ENCODE peak calls at places on chromosomes 11 and 22, in five cellular contexts. One of them, this sample, is unnamed.

GRCh38 chr11:67085617-67086016 is 29.0 kb downstream of the RHOD start:
- DNase-seq in ovary: no peak
- DNase-seq in body of pancreas: no peak
- DNase-seq in tibial nerve: no peak
- DNase-seq in HepG2: no peak
- DNase-seq in this sample: no peak

GRCh38 chr11:27934830-27935145 is 173.2 kb downstream of the KIF18A start:
- DNase-seq in ovary: no peak
- DNase-seq in body of pancreas: no peak
- DNase-seq in tibial nerve: no peak
- DNase-seq in HepG2: no peak
- DNase-seq in this sample: no peak

GRCh38 chr11:72678524-72678923 is 4.3 kb upstream of the PDE2A start:
- DNase-seq in ovary: no peak
- DNase-seq in body of pancreas: no peak
- DNase-seq in tibial nerve: no peak
- DNase-seq in HepG2: no peak
- DNase-seq in this sample: no peak

GRCh38 chr11:33344611-33345010 is 87.4 kb downstream of the HIPK3 start:
- DNase-seq in ovary: no peak
- DNase-seq in body of pancreas: no peak
- DNase-seq in tibial nerve: no peak
- DNase-seq in HepG2: peak
- DNase-seq in this sample: no peak

GRCh38 chr11:111635706-111636045 is 33.4 kb downstream of the SIK2 start:
- DNase-seq in ovary: peak
- DNase-seq in body of pancreas: peak
- DNase-seq in tibial nerve: no peak
- DNase-seq in HepG2: no peak
- DNase-seq in this sample: peak

GRCh38 chr11:128757235-128757711 is 63.4 kb downstream of the FLI1 start:
- DNase-seq in ovary: no peak
- DNase-seq in body of pancreas: no peak
- DNase-seq in tibial nerve: no peak
- DNase-seq in HepG2: no peak
- DNase-seq in this sample: peak

GRCh38 chr11:15711311-15711710 is 596.6 kb downstream of the INSC start:
- DNase-seq in ovary: no peak
- DNase-seq in body of pancreas: no peak
- DNase-seq in tibial nerve: no peak
- DNase-seq in HepG2: no peak
- DNase-seq in this sample: no peak

GRCh38 chr11:103528046-103528445 is 418.8 kb downstream of the DYNC2H1 start:
- DNase-seq in ovary: no peak
- DNase-seq in body of pancreas: no peak
- DNase-seq in tibial nerve: no peak
- DNase-seq in HepG2: no peak
- DNase-seq in this sample: no peak

GRCh38 chr22:37419916-37420655 is 7.2 kb downstream of the ELFN2 start:
- DNase-seq in ovary: no peak
- DNase-seq in body of pancreas: no peak
- DNase-seq in tibial nerve: no peak
- DNase-seq in HepG2: no peak
- DNase-seq in this sample: no peak

GRCh38 chr11:122198291-122198983 is 82.4 kb upstream of the BLID start:
- DNase-seq in ovary: no peak
- DNase-seq in body of pancreas: no peak
- DNase-seq in tibial nerve: no peak
- DNase-seq in HepG2: no peak
- DNase-seq in this sample: no peak

GRCh38 chr22:27509132-27509920 is 292.2 kb downstream of the MN1 start:
- DNase-seq in ovary: no peak
- DNase-seq in body of pancreas: no peak
- DNase-seq in tibial nerve: no peak
- DNase-seq in HepG2: no peak
- DNase-seq in this sample: no peak

GRCh38 chr11:12587333-12587997 is 86.8 kb upstream of the TEAD1 start:
- DNase-seq in ovary: no peak
- DNase-seq in body of pancreas: no peak
- DNase-seq in tibial nerve: no peak
- DNase-seq in HepG2: no peak
- DNase-seq in this sample: no peak

GRCh38 chr11:61122761-61123160 is 20.5 kb downstream of the CD5 start:
- DNase-seq in ovary: no peak
- DNase-seq in body of pancreas: no peak
- DNase-seq in tibial nerve: no peak
- DNase-seq in HepG2: no peak
- DNase-seq in this sample: no peak

GRCh38 chr11:40130427-40130826 is 1329.0 kb downstream of the LRRC4C start:
- DNase-seq in ovary: no peak
- DNase-seq in body of pancreas: no peak
- DNase-seq in tibial nerve: no peak
- DNase-seq in HepG2: no peak
- DNase-seq in this sample: no peak

GRCh38 chr22:18031670-18032454 is 7.5 kb upstream of the MICAL3 start:
- DNase-seq in ovary: no peak
- DNase-seq in body of pancreas: peak
- DNase-seq in tibial nerve: no peak
- DNase-seq in HepG2: no peak
- DNase-seq in this sample: no peak

GRCh38 chr11:47591764-47592163 is 2.4 kb downstream of the C1QTNF4 start:
- DNase-seq in ovary: no peak
- DNase-seq in body of pancreas: no peak
- DNase-seq in tibial nerve: no peak
- DNase-seq in HepG2: no peak
- DNase-seq in this sample: no peak

GRCh38 chr11:69598147-69598546 is 42.8 kb upstream of the CCND1 start:
- DNase-seq in ovary: no peak
- DNase-seq in body of pancreas: no peak
- DNase-seq in tibial nerve: no peak
- DNase-seq in HepG2: no peak
- DNase-seq in this sample: peak

GRCh38 chr11:119751281-119752060 is 22.5 kb upstream of the NECTIN1 start:
- DNase-seq in ovary: no peak
- DNase-seq in body of pancreas: no peak
- DNase-seq in tibial nerve: no peak
- DNase-seq in HepG2: no peak
- DNase-seq in this sample: no peak

GRCh38 chr11:25206762-25207161 is 709.9 kb downstream of the LUZP2 start:
- DNase-seq in ovary: no peak
- DNase-seq in body of pancreas: no peak
- DNase-seq in tibial nerve: no peak
- DNase-seq in HepG2: no peak
- DNase-seq in this sample: no peak

GRCh38 chr11:3022300-3022967 is 30.3 kb upstream of the NAP1L4 start:
- DNase-seq in ovary: no peak
- DNase-seq in body of pancreas: no peak
- DNase-seq in tibial nerve: no peak
- DNase-seq in HepG2: no peak
- DNase-seq in this sample: no peak

GRCh38 chr11:57624864-57625263 is 24.8 kb downstream of the YPEL4 start:
- DNase-seq in ovary: no peak
- DNase-seq in body of pancreas: no peak
- DNase-seq in tibial nerve: no peak
- DNase-seq in HepG2: no peak
- DNase-seq in this sample: no peak

GRCh38 chr11:110141812-110142211 is 48.6 kb downstream of the ZC3H12C start:
- DNase-seq in ovary: no peak
- DNase-seq in body of pancreas: no peak
- DNase-seq in tibial nerve: no peak
- DNase-seq in HepG2: no peak
- DNase-seq in this sample: no peak

GRCh38 chr11:46120711-46121327 is 435 bp downstream of the PHF21A start:
- DNase-seq in ovary: peak
- DNase-seq in body of pancreas: peak
- DNase-seq in tibial nerve: no peak
- DNase-seq in HepG2: peak
- DNase-seq in this sample: no peak

GRCh38 chr11:70159612-70160570 is 43.2 kb upstream of the FADD start:
- DNase-seq in ovary: no peak
- DNase-seq in body of pancreas: no peak
- DNase-seq in tibial nerve: no peak
- DNase-seq in HepG2: no peak
- DNase-seq in this sample: no peak

DNA sequence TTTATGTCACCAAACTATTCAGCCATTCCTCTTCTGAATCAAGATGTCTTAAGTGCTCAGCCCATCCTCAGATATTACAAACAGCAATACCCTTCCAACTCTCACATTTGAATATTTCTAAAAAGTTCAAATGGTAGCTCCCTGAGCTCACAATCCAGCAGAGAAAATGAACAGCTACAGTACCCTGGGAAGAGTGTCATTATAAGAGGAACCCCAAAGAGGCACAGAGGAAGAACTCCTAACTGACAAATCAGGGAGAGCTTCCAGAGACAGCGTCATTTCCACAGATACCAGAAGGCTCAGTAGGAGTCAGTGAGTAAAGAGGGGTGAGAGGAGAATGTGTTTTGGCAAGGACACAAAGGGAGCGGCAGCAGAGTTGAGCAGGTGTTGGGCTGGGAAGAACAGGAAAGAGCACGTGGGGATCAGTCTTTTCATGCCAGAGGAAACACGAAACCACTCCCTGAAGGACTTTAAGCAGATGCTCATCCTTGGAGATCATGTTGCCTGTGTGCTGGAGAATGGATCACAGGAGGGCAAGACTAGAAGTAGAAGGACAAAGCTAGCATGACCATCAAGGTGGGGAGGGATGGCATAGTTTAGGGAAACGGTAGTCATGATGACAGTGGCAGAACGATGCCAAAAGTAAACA is 4.3 kb downstream of the CLTCL1 start:
- DNase-seq in ovary: no peak
- DNase-seq in body of pancreas: no peak
- DNase-seq in tibial nerve: no peak
- DNase-seq in HepG2: no peak
- DNase-seq in this sample: no peak
- TF ChIP-seq POLR2A in ovary: no peak
- TF ChIP-seq POLR2A in body of pancreas: no peak
- TF ChIP-seq POLR2A in tibial nerve: no peak
- TF ChIP-seq POLR2A in HepG2: no peak
- TF ChIP-seq POLR2A in this sample: no peak

DNA sequence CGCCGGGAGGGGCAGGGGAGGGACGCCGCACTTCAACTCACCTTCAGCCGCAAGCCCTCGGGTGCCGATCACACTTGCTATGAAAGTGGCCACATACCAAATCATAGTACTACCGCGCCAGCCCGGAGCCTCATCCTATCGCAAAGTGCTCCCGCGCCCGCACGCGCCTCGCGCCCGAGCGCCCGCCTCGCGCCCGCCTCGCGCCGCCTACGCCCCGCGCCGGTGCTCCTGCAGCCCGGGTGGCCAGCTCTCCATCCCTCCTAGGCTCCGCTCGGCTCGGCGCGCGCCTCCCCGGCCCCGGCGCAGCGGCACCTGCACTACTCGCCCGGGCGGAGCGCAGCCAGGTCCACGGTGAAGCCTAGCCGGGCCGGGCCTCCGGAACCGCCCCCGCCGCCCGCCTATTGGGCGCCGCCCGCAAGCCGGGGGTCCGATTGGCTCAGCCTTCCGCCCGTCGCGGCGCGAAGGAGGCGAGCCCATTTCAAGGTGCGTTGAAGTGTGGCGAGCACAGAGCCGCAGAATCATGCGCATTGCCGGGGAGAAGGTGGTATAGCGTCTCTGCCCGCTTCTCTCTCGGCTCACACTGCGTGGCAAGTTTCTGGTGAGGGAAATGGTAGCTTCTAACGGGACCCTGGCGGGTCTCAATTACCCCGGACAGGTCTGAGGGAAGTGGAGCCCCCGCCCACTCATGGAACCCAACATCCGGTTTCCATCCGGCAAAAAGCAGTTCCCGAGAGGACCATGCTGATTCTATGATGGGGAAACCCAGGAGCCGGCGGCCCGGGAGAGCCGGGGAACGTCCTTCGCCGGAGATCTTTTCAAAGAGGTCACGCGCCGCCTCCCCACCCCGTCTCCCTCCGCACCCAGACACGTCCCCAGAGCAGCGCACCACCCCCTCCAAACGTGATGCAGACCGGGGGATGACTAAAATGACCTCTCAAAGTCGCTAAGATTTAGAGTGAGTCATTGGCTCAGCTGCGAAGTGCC is at the start of gene IGSF9B:
- DNase-seq in ovary: peak
- DNase-seq in body of pancreas: peak
- DNase-seq in tibial nerve: peak
- DNase-seq in HepG2: no peak
- DNase-seq in this sample: peak
- TF ChIP-seq POLR2A in ovary: no peak
- TF ChIP-seq POLR2A in body of pancreas: peak
- TF ChIP-seq POLR2A in tibial nerve: peak
- TF ChIP-seq POLR2A in HepG2: no peak
- TF ChIP-seq POLR2A in this sample: no peak

GRCh38 chr11:65473275-65473860 is 25.5 kb upstream of the MALAT1 start:
- DNase-seq in ovary: no peak
- DNase-seq in body of pancreas: no peak
- DNase-seq in tibial nerve: no peak
- DNase-seq in HepG2: no peak
- DNase-seq in this sample: no peak

GRCh38 chr11:65471410-65471762 is 27.5 kb upstream of the MALAT1 start:
- DNase-seq in ovary: peak
- DNase-seq in body of pancreas: peak
- DNase-seq in tibial nerve: no peak
- DNase-seq in HepG2: peak
- DNase-seq in this sample: peak

GRCh38 chr11:65468874-65469333 is 29.9 kb upstream of the MALAT1 start:
- DNase-seq in ovary: peak
- DNase-seq in body of pancreas: peak
- DNase-seq in tibial nerve: no peak
- DNase-seq in HepG2: peak
- DNase-seq in this sample: peak

DNA sequence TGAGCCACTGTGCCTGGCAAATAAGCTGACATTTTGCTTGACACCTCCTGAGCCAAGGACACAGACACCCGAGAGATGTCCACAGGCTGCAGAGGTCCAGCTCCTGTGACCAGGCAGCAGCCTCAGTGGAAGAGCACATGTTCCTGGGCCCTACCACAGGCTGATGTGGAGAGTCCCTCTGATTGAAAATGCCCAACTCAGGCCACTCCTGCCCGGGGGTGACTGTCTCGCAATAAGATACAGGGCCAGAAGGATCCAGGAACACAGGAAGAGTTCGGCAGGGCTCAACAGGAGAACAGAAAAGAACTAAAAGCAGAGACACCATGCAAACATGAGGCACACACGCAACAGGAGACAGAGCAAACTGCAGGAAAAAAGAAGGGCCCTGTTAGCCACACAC is 28.4 kb upstream of the MALAT1 start:
- DNase-seq in ovary: no peak
- DNase-seq in body of pancreas: no peak
- DNase-seq in tibial nerve: no peak
- DNase-seq in HepG2: no peak
- DNase-seq in this sample: no peak
- TF ChIP-seq POLR2A in ovary: no peak
- TF ChIP-seq POLR2A in body of pancreas: no peak
- TF ChIP-seq POLR2A in tibial nerve: no peak
- TF ChIP-seq POLR2A in HepG2: no peak
- TF ChIP-seq POLR2A in this sample: no peak

DNA sequence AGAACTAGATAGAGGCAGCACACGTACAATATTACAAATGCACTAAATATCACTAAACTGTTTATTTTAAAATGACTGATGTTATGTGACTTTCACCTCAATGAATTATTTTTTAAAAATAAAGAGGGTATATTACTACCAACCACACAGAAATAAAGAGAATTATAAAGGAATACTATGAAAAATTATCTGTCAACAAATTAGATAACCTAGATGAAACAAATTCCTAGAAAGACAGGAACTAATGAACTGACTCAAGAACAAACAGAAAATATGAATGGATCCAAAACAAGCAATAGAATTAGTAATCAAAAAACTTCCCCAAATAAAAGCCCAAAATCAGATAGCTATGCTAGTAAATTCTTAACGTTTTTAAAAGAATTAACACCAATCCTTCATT is 10.3 kb downstream of the ZNF280B start:
- DNase-seq in ovary: no peak
- DNase-seq in body of pancreas: no peak
- DNase-seq in tibial nerve: no peak
- DNase-seq in HepG2: no peak
- DNase-seq in this sample: no peak
- TF ChIP-seq POLR2A in ovary: no peak
- TF ChIP-seq POLR2A in body of pancreas: no peak
- TF ChIP-seq POLR2A in tibial nerve: no peak
- TF ChIP-seq POLR2A in HepG2: no peak
- TF ChIP-seq POLR2A in this sample: no peak